ENCODE peak calls at places on chromosomes 11 and 22, in four cellular contexts. X is mesendoderm, M is WERI-Rb-1, Q is small intestine. T is an unnamed sample.

GRCh38 chr11:18956630-18957029 is 17.4 kb upstream of the MRGPRX1 start:
- DNase-seq in X (no peak), M (no peak), Q (no peak), T (no peak)

GRCh38 chr22:20843501-20843900 is 15.1 kb downstream of the PI4KA start:
- DNase-seq in X (no peak), M (no peak), Q (peak; percentile 72), T (no peak)

GRCh38 chr11:6778518-6778917 is 4.3 kb upstream of the OR2AG1 start:
- DNase-seq in X (no peak), M (no peak), Q (no peak), T (no peak)

GRCh38 chr11:87036756-87037449 is 831 bp upstream of the TMEM135 start:
- DNase-seq in X (no peak), M (no peak), Q (no peak), T (no peak)

GRCh38 chr11:75509201-75509600 is 16.5 kb downstream of the GDPD5 start:
- DNase-seq in X (no peak), M (no peak), Q (no peak), T (no peak)

GRCh38 chr11:26229270-26229669 is 102.7 kb upstream of the ANO3 start:
- DNase-seq in X (no peak), M (no peak), Q (no peak), T (no peak)

GRCh38 chr22:40076702-40077645 is 82.2 kb downstream of the FAM83F start:
- DNase-seq in X (no peak), M (no peak), Q (no peak), T (no peak)

GRCh38 chr11:111977141-111978027 is 40.2 kb downstream of the DIXDC1 start:
- DNase-seq in X (peak; percentile 63), M (no peak), Q (peak; percentile 36), T (peak; percentile 92)

GRCh38 chr22:38080468-38080846 is 3.5 kb downstream of the SLC16A8 start:
- DNase-seq in X (no peak), M (no peak), Q (no peak), T (peak; percentile 39)

GRCh38 chr11:74695705-74696280 is 35.4 kb downstream of the CHRDL2 start:
- DNase-seq in X (peak; percentile 89), M (peak; percentile 28), Q (no peak), T (peak; percentile 77)

GRCh38 chr11:78954261-78954660 is 379.6 kb upstream of the NARS2 start:
- DNase-seq in X (no peak), M (no peak), Q (no peak), T (no peak)

GRCh38 chr11:126917531-126918204 is 82.9 kb downstream of the KIRREL3 start:
- DNase-seq in X (peak; percentile 78), M (no peak), Q (no peak), T (no peak)

GRCh38 chr11:96263361-96263763 is 79.6 kb downstream of the MAML2 start:
- DNase-seq in X (no peak), M (no peak), Q (no peak), T (no peak)

GRCh38 chr11:74019104-74019738 is 10.3 kb upstream of the UCP3 start:
- DNase-seq in X (no peak), M (no peak), Q (peak; percentile 84), T (no peak)

GRCh38 chr22:38233427-38233826 is 31.6 kb downstream of the MAFF start:
- DNase-seq in X (no peak), M (no peak), Q (no peak), T (no peak)

GRCh38 chr22:45254789-45255261 is 14.1 kb upstream of the KIAA0930 start:
- DNase-seq in X (no peak), M (no peak), Q (no peak), T (no peak)

GRCh38 chr22:40898850-40899357 is 37.0 kb upstream of the DNAJB7 start:
- DNase-seq in X (peak; percentile 74), M (no peak), Q (peak; percentile 78), T (peak; percentile 63)

GRCh38 chr11:35954205-35954604 is 10.3 kb downstream of the LDLRAD3 start:
- DNase-seq in X (no peak), M (no peak), Q (no peak), T (no peak)

GRCh38 chr11:57214087-57214395 is 23.0 kb downstream of the APLNR start:
- DNase-seq in X (peak; percentile 35), M (peak; percentile 16), Q (no peak), T (no peak)

GRCh38 chr22:45865561-45866397 is 111.2 kb downstream of the WNT7B start:
- DNase-seq in X (no peak), M (no peak), Q (no peak), T (peak; percentile 84)

GRCh38 chr11:106152013-106152412 is 74.6 kb downstream of the AASDHPPT start:
- DNase-seq in X (peak; percentile 59), M (no peak), Q (peak; percentile 17), T (no peak)

GRCh38 chr11:71354394-71355105 is 93.6 kb downstream of the DHCR7 start:
- DNase-seq in X (no peak), M (no peak), Q (no peak), T (no peak)

GRCh38 chr11:65640483-65641207 is 2.7 kb downstream of the SIPA1 start:
- DNase-seq in X (no peak), M (no peak), Q (peak; percentile 42), T (no peak)

GRCh38 chr11:65641233-65642013 is 3.5 kb downstream of the SIPA1 start:
- DNase-seq in X (no peak), M (peak; percentile 56), Q (no peak), T (no peak)

GRCh38 chr11:65639623-65640482 is 2.0 kb downstream of the SIPA1 start:
- DNase-seq in X (no peak), M (no peak), Q (peak; percentile 59), T (no peak)

GRCh38 chr11:65643971-65644370 is 6.1 kb downstream of the SIPA1 start:
- DNase-seq in X (peak; percentile 57), M (no peak), Q (no peak), T (peak; percentile 86)

GRCh38 chr11:65642014-65642671 is 4.2 kb downstream of the SIPA1 start:
- DNase-seq in X (peak; percentile 66), M (no peak), Q (no peak), T (peak; percentile 95)
- H3K4me3 ChIP-seq in X (peak overlapping the region; percentile 51), M (no peak overlapping the region), Q (no peak overlapping the region), T (peak overlapping the region; percentile 73)

DNA sequence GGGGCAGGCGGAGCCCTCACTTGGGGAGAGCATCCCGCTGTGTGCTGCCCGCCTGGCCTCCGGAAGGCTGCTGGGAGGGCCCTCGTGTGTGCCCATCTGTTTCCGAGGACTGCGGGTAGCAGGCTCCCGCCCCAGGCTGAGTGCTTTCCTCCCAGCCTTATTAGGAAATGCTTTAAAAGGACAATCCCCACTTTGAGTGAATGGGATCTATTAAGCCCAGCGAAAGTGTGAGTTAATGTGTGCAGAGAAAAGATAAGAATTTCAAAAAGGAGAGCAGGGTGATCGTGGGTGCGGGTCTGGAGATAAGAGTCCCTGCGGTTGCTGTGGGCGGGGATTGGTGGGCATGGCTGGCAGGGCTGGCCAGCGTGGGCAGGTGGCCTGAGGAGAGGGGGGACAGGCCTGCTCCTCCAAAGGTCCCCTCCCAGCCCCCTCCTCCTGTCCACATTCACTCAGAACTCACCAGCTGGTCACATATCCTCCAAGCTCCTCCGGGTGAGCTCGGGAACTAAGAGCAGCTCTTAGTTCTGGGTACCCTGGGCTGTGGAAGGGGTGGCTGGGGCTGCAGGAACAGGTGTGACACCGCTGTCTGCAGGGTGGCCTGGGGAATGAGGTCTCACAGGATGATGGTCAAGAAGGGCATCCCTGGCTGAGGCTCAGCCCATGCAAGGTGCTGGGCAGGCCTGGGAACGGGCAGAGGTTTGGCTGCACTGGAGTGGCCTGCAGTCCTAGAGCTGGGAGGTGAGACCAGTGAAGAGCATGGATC is 1260.3 kb downstream of the BRD1 start:
- DNase-seq in X (no peak), M (peak; percentile 65), Q (no peak), T (no peak)
- H3K4me3 ChIP-seq in X (no peak overlapping the region), M (peak overlapping the region; percentile 7), Q (no peak overlapping the region), T (no peak overlapping the region)

GRCh38 chr11:2265854-2266585 is 4.4 kb downstream of the ASCL2 start:
- DNase-seq in X (no peak), M (peak; percentile 3), Q (no peak), T (no peak)
- H3K4me3 ChIP-seq in X (no peak overlapping the region), M (no peak overlapping the region), Q (no peak overlapping the region), T (no peak overlapping the region)

DNA sequence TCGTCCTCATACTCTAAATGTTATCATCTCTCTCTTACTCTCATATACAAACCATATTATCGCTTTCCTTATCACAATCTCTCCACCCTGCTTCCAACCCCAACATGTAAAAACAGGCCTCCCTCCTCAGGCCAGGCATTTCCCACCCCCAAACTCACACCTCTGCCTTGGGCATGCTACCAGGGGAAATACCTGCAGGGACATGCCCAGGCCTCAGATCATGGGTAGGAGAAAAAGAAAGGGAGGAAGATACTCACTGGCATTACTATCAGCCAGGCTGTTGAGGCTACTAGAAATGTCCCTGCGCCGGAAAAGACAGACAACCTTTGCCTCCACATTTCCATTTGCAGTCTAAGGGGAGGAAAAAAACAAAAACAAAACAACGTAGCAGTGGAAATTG is 1.8 kb downstream of the MTA2 start:
- DNase-seq in X (peak; percentile 31), M (no peak), Q (no peak), T (no peak)
- H3K4me3 ChIP-seq in X (peak overlapping the region; percentile 5), M (peak overlapping the region; percentile 95), Q (peak overlapping the region; percentile 90), T (peak overlapping the region; percentile 95)

GRCh38 chr22:36505998-36506635 is 723 bp downstream of the FOXRED2 start:
- DNase-seq in X (no peak), M (no peak), Q (no peak), T (peak; percentile 72)
- H3K4me3 ChIP-seq in X (no peak overlapping the region), M (peak overlapping the region; percentile 58), Q (no peak overlapping the region), T (peak overlapping the region; percentile 52)

GRCh38 chr11:68130121-68130520 is 8.9 kb upstream of the CHKA start:
- DNase-seq in X (no peak), M (no peak), Q (no peak), T (no peak)

GRCh38 chr11:68128682-68129327 is 7.6 kb upstream of the CHKA start:
- DNase-seq in X (peak; percentile 91), M (peak; percentile 62), Q (peak; percentile 93), T (peak; percentile 73)

GRCh38 chr11:68125164-68125563 is 4.0 kb upstream of the CHKA start:
- DNase-seq in X (no peak), M (no peak), Q (no peak), T (no peak)

GRCh38 chr11:68122936-68123539 is 1.9 kb upstream of the CHKA start:
- DNase-seq in X (peak; percentile 80), M (no peak), Q (peak; percentile 86), T (no peak)

DNA sequence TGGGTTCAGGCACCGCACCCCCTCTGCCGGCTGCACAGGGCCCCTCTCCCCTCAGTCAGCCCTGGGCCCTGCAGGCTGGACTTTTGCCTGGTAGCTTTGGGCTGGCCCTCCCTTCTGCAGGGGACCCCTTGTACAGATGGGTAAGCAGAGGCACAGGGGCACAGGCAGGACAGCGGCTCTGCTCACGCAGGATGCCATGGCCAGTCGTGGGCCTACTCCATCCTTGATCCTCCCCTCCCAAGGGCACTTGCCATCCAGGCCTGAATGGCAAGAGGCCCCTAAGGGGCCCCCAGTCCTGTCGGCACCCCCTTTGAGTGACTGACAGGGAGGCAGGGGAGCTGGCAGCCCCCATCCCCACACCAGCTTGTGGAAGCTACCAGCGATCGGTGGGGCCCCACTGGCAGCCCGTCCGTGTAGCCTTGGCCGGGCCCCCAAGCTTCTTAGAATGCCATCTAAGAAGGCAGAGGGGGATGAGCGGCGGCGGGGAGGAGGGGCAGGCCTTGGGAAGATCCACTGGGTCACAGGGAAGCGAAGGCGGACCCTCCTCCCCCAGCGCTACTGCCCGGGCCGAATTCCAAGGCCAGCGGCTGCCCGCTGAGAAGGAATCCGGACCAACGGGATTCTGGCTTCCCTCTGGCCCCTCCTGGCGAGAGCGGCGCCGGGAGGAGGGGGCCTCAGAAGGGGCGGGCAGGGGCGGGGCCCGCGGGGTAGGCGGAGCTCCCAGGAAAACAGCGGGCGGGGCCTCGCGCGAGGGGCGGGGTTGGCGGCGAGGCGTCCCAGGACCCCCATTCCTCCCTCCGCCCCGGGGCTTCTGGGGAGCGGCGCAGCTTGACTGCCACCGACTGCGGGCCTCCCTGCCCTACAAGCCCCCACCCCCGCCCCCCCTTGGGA is 6.8 kb upstream of the CHKA start:
- DNase-seq in X (peak; percentile 99), M (peak; percentile 69), Q (peak; percentile 61), T (peak; percentile 99)
- H3K4me3 ChIP-seq in X (no peak overlapping the region), M (peak overlapping the region; percentile 58), Q (peak overlapping the region; percentile 40), T (peak overlapping the region; percentile 26)